ENCODE peak calls at places on chromosomes 16 and 17, in nine cellular contexts. D is adrenal gland, W is GM12891, Z is body of pancreas, N is lower leg skin, R is A549, Q is endothelial cell of umbilical vein, H is K562, O is H54. A is an unnamed sample.

GRCh38 chr16:55116165-55116894 is 185.7 kb downstream of the IRX5 start:
- DNase-seq in H (no peak), W (no peak), N (no peak), Z (no peak), O (no peak), R (no peak), D (no peak), Q (no peak), A (no peak)

GRCh38 chr17:78358538-78359215 is 1.2 kb downstream of the SOCS3 start:
- DNase-seq in R (no peak), O (no peak), W (no peak), N (no peak), Z (peak), H (no peak), Q (peak), D (no peak), A (no peak)

GRCh38 chr17:56203430-56203829 is 50.2 kb downstream of the ANKFN1 start:
- DNase-seq in D (no peak), H (peak), W (no peak), Q (no peak), N (no peak), R (peak), O (peak), Z (no peak), A (no peak)

GRCh38 chr17:4679652-4680051 is 24.3 kb downstream of the PELP1 start:
- DNase-seq in Z (no peak), D (no peak), W (no peak), R (peak), Q (peak), O (peak), H (no peak), N (no peak), A (no peak)

GRCh38 chr17:29240477-29240876 is 6.2 kb upstream of the CRYBA1 start:
- DNase-seq in Z (no peak), R (no peak), D (no peak), N (no peak), Q (no peak), H (no peak), O (no peak), W (no peak), A (no peak)

GRCh38 chr17:57108656-57109392 is 23.8 kb downstream of the AKAP1 start:
- DNase-seq in D (no peak), O (no peak), W (no peak), Z (no peak), Q (no peak), N (no peak), H (no peak), R (no peak), A (no peak)

GRCh38 chr17:49815761-49816281 is 27.3 kb downstream of the KAT7 start:
- DNase-seq in W (no peak), N (no peak), Q (peak), Z (no peak), H (no peak), D (no peak), O (no peak), R (no peak), A (no peak)

GRCh38 chr16:9077001-9077809 is 14.2 kb upstream of the HAPSTR1 start:
- DNase-seq in O (peak), W (no peak), R (no peak), Q (no peak), N (no peak), H (peak), D (peak), Z (no peak), A (no peak)

GRCh38 chr16:89193021-89193575 is 7.2 kb downstream of the SLC22A31 start:
- DNase-seq in N (no peak), Q (peak), O (peak), H (peak), Z (peak), R (no peak), D (no peak), W (no peak), A (peak)

GRCh38 chr17:42315402-42316156 is 27.3 kb downstream of the STAT5A start:
- DNase-seq in H (peak), R (no peak), O (no peak), Z (no peak), Q (no peak), N (no peak), D (no peak), W (no peak), A (no peak)

GRCh38 chr16:17379121-17379571 is 91.6 kb downstream of the XYLT1 start:
- DNase-seq in N (no peak), H (no peak), W (no peak), D (peak), R (no peak), Q (no peak), Z (no peak), O (no peak), A (peak)

DNA sequence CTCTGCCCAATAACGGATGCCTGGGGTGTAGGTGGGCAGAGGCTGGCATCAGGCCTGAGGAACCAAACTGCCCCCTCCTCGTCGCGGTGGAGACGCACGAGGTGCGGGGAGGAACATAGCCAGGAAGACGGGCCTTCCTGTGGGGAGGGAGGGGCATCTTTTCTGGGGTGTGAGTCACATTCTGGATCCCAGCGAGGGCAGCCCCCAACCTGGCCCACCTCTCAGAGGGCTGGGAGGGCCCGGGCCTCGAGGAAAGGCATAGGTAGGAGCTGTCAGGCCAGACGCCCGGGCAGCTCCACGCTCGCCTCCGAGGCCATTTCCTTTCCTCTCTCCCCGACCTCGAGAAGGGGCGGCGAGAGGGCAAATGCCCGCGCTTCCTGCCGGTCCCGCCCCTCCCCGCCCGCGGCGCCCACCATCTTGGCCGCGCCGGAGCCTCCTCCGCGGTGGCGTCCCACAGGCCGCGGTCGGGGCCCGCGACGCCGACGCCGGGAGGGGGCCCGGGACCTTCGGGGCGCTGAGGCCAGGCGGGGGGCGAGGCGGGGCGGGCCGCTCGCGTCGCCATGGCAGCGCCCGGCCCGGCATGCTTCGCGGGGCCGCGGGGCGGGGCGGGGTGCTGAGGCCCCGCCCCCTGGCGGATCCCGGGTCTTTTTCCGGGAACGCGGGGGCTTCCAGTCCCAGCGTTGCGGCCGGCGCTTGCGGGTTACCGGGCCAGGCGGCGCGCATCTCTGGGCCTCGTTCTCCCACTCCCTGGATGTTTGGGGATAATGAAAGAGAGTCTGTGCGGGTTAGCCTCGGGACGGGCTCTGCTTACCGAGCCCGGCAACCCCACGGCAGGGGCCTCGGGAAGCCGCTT is 13.2 kb downstream of the RAI1 start:
- DNase-seq in H (peak), O (peak), R (peak), N (peak), Z (peak), D (peak), W (peak), Q (peak), A (peak)
- TF ChIP-seq POLR2A in H (no peak), O (peak), R (peak), N (no peak), Z (peak), D (peak), W (peak), Q (peak), A (peak)

GRCh38 chr17:7888184-7888920 is at the start of gene CHD3:
- DNase-seq in Q (no peak), N (peak), O (no peak), W (no peak), R (no peak), Z (peak), D (peak), H (no peak), A (no peak)
- TF ChIP-seq POLR2A in Q (no peak), N (no peak), O (no peak), W (no peak), R (no peak), Z (no peak), D (no peak), H (no peak), A (no peak)

DNA sequence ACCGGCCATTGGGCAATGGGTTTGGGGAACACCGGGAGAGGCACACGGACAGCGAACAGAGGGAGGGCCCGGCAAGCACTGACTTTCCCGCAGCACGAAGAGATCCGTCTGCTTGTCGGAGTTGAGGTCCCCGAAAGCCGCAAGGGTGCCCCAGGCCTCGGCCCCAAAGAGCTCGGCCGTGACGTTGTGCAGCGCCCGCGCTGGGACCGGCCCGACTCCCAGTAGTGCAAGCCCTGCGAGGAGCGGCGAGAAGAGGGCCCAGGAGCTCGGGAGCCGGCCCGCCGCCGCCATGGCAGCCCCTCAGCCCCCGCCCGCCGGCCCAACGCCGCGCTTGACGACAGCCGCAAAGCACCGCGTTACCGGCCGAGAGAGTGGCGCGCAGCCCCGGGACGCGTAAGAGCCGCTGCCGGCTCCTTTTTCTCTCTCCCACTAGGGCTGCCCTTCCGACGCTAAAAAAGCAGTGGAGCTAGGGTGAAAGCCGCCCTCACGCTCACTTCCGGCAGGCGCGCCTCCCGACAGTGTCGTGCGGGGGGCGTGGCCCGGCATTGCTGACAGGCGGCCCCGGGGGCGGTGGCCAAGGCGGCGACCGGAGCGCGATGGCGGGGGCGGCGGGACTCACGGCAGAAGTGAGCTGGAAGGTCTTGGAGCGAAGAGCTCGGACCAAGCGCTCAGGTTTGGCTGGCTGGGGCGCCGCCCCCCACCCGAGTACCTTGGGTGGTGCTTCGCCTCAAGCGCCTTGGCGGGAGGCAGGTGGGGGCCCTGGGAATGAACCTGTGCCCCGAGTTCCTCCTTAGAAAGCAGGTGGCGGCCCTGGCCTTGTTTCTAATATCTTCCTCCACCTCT is at the start of the genes ITFG1 and PHKB:
- DNase-seq in R (peak), W (peak), D (peak), O (peak), Z (peak), Q (peak), N (peak), H (peak), A (peak)
- TF ChIP-seq POLR2A in R (peak), W (peak), D (peak), O (peak), Z (peak), Q (peak), N (no peak), H (peak), A (peak)

DNA sequence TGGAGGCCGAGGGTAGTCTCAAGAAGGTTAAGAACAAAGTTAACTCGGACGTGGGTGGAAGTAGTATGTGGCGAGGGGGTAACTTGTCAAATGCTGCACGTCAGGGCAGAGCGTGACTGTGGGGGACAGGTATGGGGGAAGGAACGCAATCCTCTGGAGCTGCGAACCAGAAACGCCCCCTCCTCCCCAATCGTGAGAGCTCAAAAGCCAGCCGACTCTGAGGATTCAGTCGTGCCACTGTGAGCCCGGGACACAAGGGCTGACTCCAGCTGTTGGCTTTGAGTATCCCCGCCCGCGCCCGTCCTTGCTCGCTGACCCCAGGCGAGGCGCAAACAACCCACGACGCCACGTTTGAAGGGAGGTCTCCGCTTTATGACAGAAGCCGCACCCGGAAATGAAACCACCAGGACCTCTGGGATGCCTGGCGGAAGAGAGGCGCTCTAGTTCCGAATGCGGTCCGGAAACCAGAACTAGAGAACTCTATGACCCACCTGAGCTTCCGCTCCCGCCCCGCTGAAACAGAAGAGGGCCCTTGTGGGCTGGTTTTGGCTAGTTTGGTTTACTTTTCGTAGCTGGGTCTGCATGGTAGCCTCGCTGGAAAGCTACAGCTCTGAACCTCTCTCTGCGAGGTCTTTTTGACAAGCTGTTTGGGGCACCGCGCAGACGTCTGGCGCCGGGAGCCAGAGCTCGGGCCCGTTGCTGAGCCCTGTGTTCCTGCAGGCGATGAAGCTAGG is at the start of gene PEX12:
- DNase-seq in D (peak), Z (peak), H (peak), Q (peak), W (peak), R (peak), N (peak), O (peak), A (peak)
- TF ChIP-seq POLR2A in D (peak), Z (peak), H (peak), Q (peak), W (peak), R (peak), N (no peak), O (peak), A (peak)